ENCODE peak calls at places on chromosome 17, in ten cellular contexts. One of them, this sample, is unnamed.

GRCh38 chr17:63848834-63849689 is 6.6 kb upstream of the SMARCD2 start:
- DNase-seq in Ammon's horn: peak; percentile 91
- DNase-seq in activated CD4-positive, alpha-beta T cell treated with anti-CD3 and anti-CD28 coated beads, Interleukin-2, amount 50 U/mL, for 48 hours: peak; percentile 98
- DNase-seq in GM06990: peak; percentile 93
- DNase-seq in activated naive CD4-positive, alpha-beta T cell: peak; percentile 92
- DNase-seq in stimulated activated CD4-positive, alpha-beta T cell treated with anti-CD3 and anti-CD28 coated beads, TNF-alpha, amount 100 ng/mL, for 24 hours: peak; percentile 93
- DNase-seq in activated naive CD8-positive, alpha-beta T cell treated with anti-CD3 and anti-CD28 coated beads, Interleukin-2, amount 50 U/mL, for 24 hours: peak; percentile 99
- DNase-seq in NCI-H1105 treated with DMSO at 0.1 percent for 48 hours: no peak
- DNase-seq in renal cortical epithelial cell: peak; percentile 79
- DNase-seq in NCI-H1048: no peak
- DNase-seq in this sample: no peak

GRCh38 chr17:77451894-77452852 is 311.4 kb downstream of the SEC14L1 start:
- DNase-seq in Ammon's horn: peak; percentile 83
- DNase-seq in activated CD4-positive, alpha-beta T cell treated with anti-CD3 and anti-CD28 coated beads, Interleukin-2, amount 50 U/mL, for 48 hours: peak; percentile 50
- DNase-seq in GM06990: no peak
- DNase-seq in activated naive CD4-positive, alpha-beta T cell: no peak
- DNase-seq in stimulated activated CD4-positive, alpha-beta T cell treated with anti-CD3 and anti-CD28 coated beads, TNF-alpha, amount 100 ng/mL, for 24 hours: no peak
- DNase-seq in activated naive CD8-positive, alpha-beta T cell treated with anti-CD3 and anti-CD28 coated beads, Interleukin-2, amount 50 U/mL, for 24 hours: peak; percentile 64
- DNase-seq in NCI-H1105 treated with DMSO at 0.1 percent for 48 hours: no peak
- DNase-seq in renal cortical epithelial cell: peak; percentile 27
- DNase-seq in NCI-H1048: no peak
- DNase-seq in this sample: no peak

GRCh38 chr17:40417258-40417608 is 463 bp downstream of the TOP2A start:
- DNase-seq in Ammon's horn: no peak
- DNase-seq in activated CD4-positive, alpha-beta T cell treated with anti-CD3 and anti-CD28 coated beads, Interleukin-2, amount 50 U/mL, for 48 hours: no peak
- DNase-seq in GM06990: no peak
- DNase-seq in activated naive CD4-positive, alpha-beta T cell: no peak
- DNase-seq in stimulated activated CD4-positive, alpha-beta T cell treated with anti-CD3 and anti-CD28 coated beads, TNF-alpha, amount 100 ng/mL, for 24 hours: no peak
- DNase-seq in activated naive CD8-positive, alpha-beta T cell treated with anti-CD3 and anti-CD28 coated beads, Interleukin-2, amount 50 U/mL, for 24 hours: no peak
- DNase-seq in NCI-H1105 treated with DMSO at 0.1 percent for 48 hours: no peak
- DNase-seq in renal cortical epithelial cell: peak; percentile 16
- DNase-seq in NCI-H1048: no peak
- DNase-seq in this sample: no peak

GRCh38 chr17:47119746-47120520 is 69.2 kb downstream of the CDC27 start:
- DNase-seq in Ammon's horn: no peak
- DNase-seq in activated CD4-positive, alpha-beta T cell treated with anti-CD3 and anti-CD28 coated beads, Interleukin-2, amount 50 U/mL, for 48 hours: no peak
- DNase-seq in GM06990: no peak
- DNase-seq in activated naive CD4-positive, alpha-beta T cell: no peak
- DNase-seq in stimulated activated CD4-positive, alpha-beta T cell treated with anti-CD3 and anti-CD28 coated beads, TNF-alpha, amount 100 ng/mL, for 24 hours: no peak
- DNase-seq in activated naive CD8-positive, alpha-beta T cell treated with anti-CD3 and anti-CD28 coated beads, Interleukin-2, amount 50 U/mL, for 24 hours: no peak
- DNase-seq in NCI-H1105 treated with DMSO at 0.1 percent for 48 hours: no peak
- DNase-seq in renal cortical epithelial cell: peak; percentile 93
- DNase-seq in NCI-H1048: no peak
- DNase-seq in this sample: peak; percentile 9

GRCh38 chr17:75531724-75532090 is 6.2 kb downstream of the LLGL2 start:
- DNase-seq in Ammon's horn: no peak
- DNase-seq in activated CD4-positive, alpha-beta T cell treated with anti-CD3 and anti-CD28 coated beads, Interleukin-2, amount 50 U/mL, for 48 hours: no peak
- DNase-seq in GM06990: no peak
- DNase-seq in activated naive CD4-positive, alpha-beta T cell: no peak
- DNase-seq in stimulated activated CD4-positive, alpha-beta T cell treated with anti-CD3 and anti-CD28 coated beads, TNF-alpha, amount 100 ng/mL, for 24 hours: no peak
- DNase-seq in activated naive CD8-positive, alpha-beta T cell treated with anti-CD3 and anti-CD28 coated beads, Interleukin-2, amount 50 U/mL, for 24 hours: no peak
- DNase-seq in NCI-H1105 treated with DMSO at 0.1 percent for 48 hours: no peak
- DNase-seq in renal cortical epithelial cell: peak; percentile 40
- DNase-seq in NCI-H1048: no peak
- DNase-seq in this sample: no peak

GRCh38 chr17:50779747-50780363 is 12.5 kb upstream of the ANKRD40CL start:
- DNase-seq in Ammon's horn: no peak
- DNase-seq in activated CD4-positive, alpha-beta T cell treated with anti-CD3 and anti-CD28 coated beads, Interleukin-2, amount 50 U/mL, for 48 hours: peak; percentile 27
- DNase-seq in GM06990: no peak
- DNase-seq in activated naive CD4-positive, alpha-beta T cell: no peak
- DNase-seq in stimulated activated CD4-positive, alpha-beta T cell treated with anti-CD3 and anti-CD28 coated beads, TNF-alpha, amount 100 ng/mL, for 24 hours: no peak
- DNase-seq in activated naive CD8-positive, alpha-beta T cell treated with anti-CD3 and anti-CD28 coated beads, Interleukin-2, amount 50 U/mL, for 24 hours: peak; percentile 18
- DNase-seq in NCI-H1105 treated with DMSO at 0.1 percent for 48 hours: no peak
- DNase-seq in renal cortical epithelial cell: no peak
- DNase-seq in NCI-H1048: no peak
- DNase-seq in this sample: no peak

GRCh38 chr17:72107100-72107499 is 13.7 kb upstream of the SOX9 start:
- DNase-seq in Ammon's horn: no peak
- DNase-seq in activated CD4-positive, alpha-beta T cell treated with anti-CD3 and anti-CD28 coated beads, Interleukin-2, amount 50 U/mL, for 48 hours: no peak
- DNase-seq in GM06990: no peak
- DNase-seq in activated naive CD4-positive, alpha-beta T cell: no peak
- DNase-seq in stimulated activated CD4-positive, alpha-beta T cell treated with anti-CD3 and anti-CD28 coated beads, TNF-alpha, amount 100 ng/mL, for 24 hours: no peak
- DNase-seq in activated naive CD8-positive, alpha-beta T cell treated with anti-CD3 and anti-CD28 coated beads, Interleukin-2, amount 50 U/mL, for 24 hours: no peak
- DNase-seq in NCI-H1105 treated with DMSO at 0.1 percent for 48 hours: no peak
- DNase-seq in renal cortical epithelial cell: no peak
- DNase-seq in NCI-H1048: no peak
- DNase-seq in this sample: no peak

GRCh38 chr17:81665205-81666091 is 957 bp downstream of the OXLD1 start:
- DNase-seq in Ammon's horn: no peak
- DNase-seq in activated CD4-positive, alpha-beta T cell treated with anti-CD3 and anti-CD28 coated beads, Interleukin-2, amount 50 U/mL, for 48 hours: peak; percentile 69
- DNase-seq in GM06990: peak; percentile 60
- DNase-seq in activated naive CD4-positive, alpha-beta T cell: peak; percentile 23
- DNase-seq in stimulated activated CD4-positive, alpha-beta T cell treated with anti-CD3 and anti-CD28 coated beads, TNF-alpha, amount 100 ng/mL, for 24 hours: peak; percentile 47
- DNase-seq in activated naive CD8-positive, alpha-beta T cell treated with anti-CD3 and anti-CD28 coated beads, Interleukin-2, amount 50 U/mL, for 24 hours: peak; percentile 74
- DNase-seq in NCI-H1105 treated with DMSO at 0.1 percent for 48 hours: no peak
- DNase-seq in renal cortical epithelial cell: no peak
- DNase-seq in NCI-H1048: no peak
- DNase-seq in this sample: no peak

GRCh38 chr17:66221343-66221742 is 7.9 kb downstream of the APOH start:
- DNase-seq in Ammon's horn: no peak
- DNase-seq in activated CD4-positive, alpha-beta T cell treated with anti-CD3 and anti-CD28 coated beads, Interleukin-2, amount 50 U/mL, for 48 hours: no peak
- DNase-seq in GM06990: no peak
- DNase-seq in activated naive CD4-positive, alpha-beta T cell: no peak
- DNase-seq in stimulated activated CD4-positive, alpha-beta T cell treated with anti-CD3 and anti-CD28 coated beads, TNF-alpha, amount 100 ng/mL, for 24 hours: no peak
- DNase-seq in activated naive CD8-positive, alpha-beta T cell treated with anti-CD3 and anti-CD28 coated beads, Interleukin-2, amount 50 U/mL, for 24 hours: no peak
- DNase-seq in NCI-H1105 treated with DMSO at 0.1 percent for 48 hours: no peak
- DNase-seq in renal cortical epithelial cell: no peak
- DNase-seq in NCI-H1048: no peak
- DNase-seq in this sample: no peak

GRCh38 chr17:13495423-13495822 is 106.3 kb downstream of the HS3ST3A1 start:
- DNase-seq in Ammon's horn: no peak
- DNase-seq in activated CD4-positive, alpha-beta T cell treated with anti-CD3 and anti-CD28 coated beads, Interleukin-2, amount 50 U/mL, for 48 hours: no peak
- DNase-seq in GM06990: no peak
- DNase-seq in activated naive CD4-positive, alpha-beta T cell: no peak
- DNase-seq in stimulated activated CD4-positive, alpha-beta T cell treated with anti-CD3 and anti-CD28 coated beads, TNF-alpha, amount 100 ng/mL, for 24 hours: no peak
- DNase-seq in activated naive CD8-positive, alpha-beta T cell treated with anti-CD3 and anti-CD28 coated beads, Interleukin-2, amount 50 U/mL, for 24 hours: no peak
- DNase-seq in NCI-H1105 treated with DMSO at 0.1 percent for 48 hours: no peak
- DNase-seq in renal cortical epithelial cell: no peak
- DNase-seq in NCI-H1048: no peak
- DNase-seq in this sample: no peak

GRCh38 chr17:9837551-9838471 is 12.1 kb downstream of the GLP2R start:
- DNase-seq in Ammon's horn: no peak
- DNase-seq in activated CD4-positive, alpha-beta T cell treated with anti-CD3 and anti-CD28 coated beads, Interleukin-2, amount 50 U/mL, for 48 hours: no peak
- DNase-seq in GM06990: no peak
- DNase-seq in activated naive CD4-positive, alpha-beta T cell: no peak
- DNase-seq in stimulated activated CD4-positive, alpha-beta T cell treated with anti-CD3 and anti-CD28 coated beads, TNF-alpha, amount 100 ng/mL, for 24 hours: no peak
- DNase-seq in activated naive CD8-positive, alpha-beta T cell treated with anti-CD3 and anti-CD28 coated beads, Interleukin-2, amount 50 U/mL, for 24 hours: no peak
- DNase-seq in NCI-H1105 treated with DMSO at 0.1 percent for 48 hours: no peak
- DNase-seq in renal cortical epithelial cell: peak; percentile 76
- DNase-seq in NCI-H1048: no peak
- DNase-seq in this sample: no peak

GRCh38 chr17:31657876-31658275 is 201.2 kb downstream of the COPRS start:
- DNase-seq in Ammon's horn: no peak
- DNase-seq in activated CD4-positive, alpha-beta T cell treated with anti-CD3 and anti-CD28 coated beads, Interleukin-2, amount 50 U/mL, for 48 hours: no peak
- DNase-seq in GM06990: no peak
- DNase-seq in activated naive CD4-positive, alpha-beta T cell: no peak
- DNase-seq in stimulated activated CD4-positive, alpha-beta T cell treated with anti-CD3 and anti-CD28 coated beads, TNF-alpha, amount 100 ng/mL, for 24 hours: no peak
- DNase-seq in activated naive CD8-positive, alpha-beta T cell treated with anti-CD3 and anti-CD28 coated beads, Interleukin-2, amount 50 U/mL, for 24 hours: no peak
- DNase-seq in NCI-H1105 treated with DMSO at 0.1 percent for 48 hours: no peak
- DNase-seq in renal cortical epithelial cell: no peak
- DNase-seq in NCI-H1048: no peak
- DNase-seq in this sample: no peak

GRCh38 chr17:28996554-28997096 is 9.2 kb downstream of the SEZ6 start:
- DNase-seq in Ammon's horn: no peak
- DNase-seq in activated CD4-positive, alpha-beta T cell treated with anti-CD3 and anti-CD28 coated beads, Interleukin-2, amount 50 U/mL, for 48 hours: no peak
- DNase-seq in GM06990: no peak
- DNase-seq in activated naive CD4-positive, alpha-beta T cell: no peak
- DNase-seq in stimulated activated CD4-positive, alpha-beta T cell treated with anti-CD3 and anti-CD28 coated beads, TNF-alpha, amount 100 ng/mL, for 24 hours: no peak
- DNase-seq in activated naive CD8-positive, alpha-beta T cell treated with anti-CD3 and anti-CD28 coated beads, Interleukin-2, amount 50 U/mL, for 24 hours: no peak
- DNase-seq in NCI-H1105 treated with DMSO at 0.1 percent for 48 hours: peak; percentile 12
- DNase-seq in renal cortical epithelial cell: no peak
- DNase-seq in NCI-H1048: no peak
- DNase-seq in this sample: no peak

GRCh38 chr17:69828087-69828486 is 246.9 kb upstream of the KCNJ16 start:
- DNase-seq in Ammon's horn: no peak
- DNase-seq in activated CD4-positive, alpha-beta T cell treated with anti-CD3 and anti-CD28 coated beads, Interleukin-2, amount 50 U/mL, for 48 hours: no peak
- DNase-seq in GM06990: no peak
- DNase-seq in activated naive CD4-positive, alpha-beta T cell: no peak
- DNase-seq in stimulated activated CD4-positive, alpha-beta T cell treated with anti-CD3 and anti-CD28 coated beads, TNF-alpha, amount 100 ng/mL, for 24 hours: no peak
- DNase-seq in activated naive CD8-positive, alpha-beta T cell treated with anti-CD3 and anti-CD28 coated beads, Interleukin-2, amount 50 U/mL, for 24 hours: no peak
- DNase-seq in NCI-H1105 treated with DMSO at 0.1 percent for 48 hours: no peak
- DNase-seq in renal cortical epithelial cell: peak; percentile 61
- DNase-seq in NCI-H1048: no peak
- DNase-seq in this sample: peak; percentile 12

GRCh38 chr17:44279586-44280344 is 11.8 kb upstream of the SLC4A1 start:
- DNase-seq in Ammon's horn: peak; percentile 84
- DNase-seq in activated CD4-positive, alpha-beta T cell treated with anti-CD3 and anti-CD28 coated beads, Interleukin-2, amount 50 U/mL, for 48 hours: peak; percentile 7
- DNase-seq in GM06990: peak; percentile 78
- DNase-seq in activated naive CD4-positive, alpha-beta T cell: no peak
- DNase-seq in stimulated activated CD4-positive, alpha-beta T cell treated with anti-CD3 and anti-CD28 coated beads, TNF-alpha, amount 100 ng/mL, for 24 hours: no peak
- DNase-seq in activated naive CD8-positive, alpha-beta T cell treated with anti-CD3 and anti-CD28 coated beads, Interleukin-2, amount 50 U/mL, for 24 hours: peak; percentile 27
- DNase-seq in NCI-H1105 treated with DMSO at 0.1 percent for 48 hours: no peak
- DNase-seq in renal cortical epithelial cell: peak; percentile 87
- DNase-seq in NCI-H1048: no peak
- DNase-seq in this sample: peak; percentile 49

GRCh38 chr17:56700919-56701420 is 107.5 kb downstream of the NOG start:
- DNase-seq in Ammon's horn: no peak
- DNase-seq in activated CD4-positive, alpha-beta T cell treated with anti-CD3 and anti-CD28 coated beads, Interleukin-2, amount 50 U/mL, for 48 hours: no peak
- DNase-seq in GM06990: no peak
- DNase-seq in activated naive CD4-positive, alpha-beta T cell: no peak
- DNase-seq in stimulated activated CD4-positive, alpha-beta T cell treated with anti-CD3 and anti-CD28 coated beads, TNF-alpha, amount 100 ng/mL, for 24 hours: no peak
- DNase-seq in activated naive CD8-positive, alpha-beta T cell treated with anti-CD3 and anti-CD28 coated beads, Interleukin-2, amount 50 U/mL, for 24 hours: no peak
- DNase-seq in NCI-H1105 treated with DMSO at 0.1 percent for 48 hours: no peak
- DNase-seq in renal cortical epithelial cell: no peak
- DNase-seq in NCI-H1048: no peak
- DNase-seq in this sample: no peak

GRCh38 chr17:49880291-49881053 is 32.6 kb upstream of the TAC4 start:
- DNase-seq in Ammon's horn: peak; percentile 48
- DNase-seq in activated CD4-positive, alpha-beta T cell treated with anti-CD3 and anti-CD28 coated beads, Interleukin-2, amount 50 U/mL, for 48 hours: peak; percentile 76
- DNase-seq in GM06990: peak; percentile 64
- DNase-seq in activated naive CD4-positive, alpha-beta T cell: peak; percentile 64
- DNase-seq in stimulated activated CD4-positive, alpha-beta T cell treated with anti-CD3 and anti-CD28 coated beads, TNF-alpha, amount 100 ng/mL, for 24 hours: peak; percentile 42
- DNase-seq in activated naive CD8-positive, alpha-beta T cell treated with anti-CD3 and anti-CD28 coated beads, Interleukin-2, amount 50 U/mL, for 24 hours: peak; percentile 83
- DNase-seq in NCI-H1105 treated with DMSO at 0.1 percent for 48 hours: peak; percentile 49
- DNase-seq in renal cortical epithelial cell: no peak
- DNase-seq in NCI-H1048: peak; percentile 35
- DNase-seq in this sample: peak; percentile 17

GRCh38 chr17:49063652-49064051 is 66.5 kb downstream of the IGF2BP1 start:
- DNase-seq in Ammon's horn: peak; percentile 75
- DNase-seq in activated CD4-positive, alpha-beta T cell treated with anti-CD3 and anti-CD28 coated beads, Interleukin-2, amount 50 U/mL, for 48 hours: no peak
- DNase-seq in GM06990: no peak
- DNase-seq in activated naive CD4-positive, alpha-beta T cell: no peak
- DNase-seq in stimulated activated CD4-positive, alpha-beta T cell treated with anti-CD3 and anti-CD28 coated beads, TNF-alpha, amount 100 ng/mL, for 24 hours: no peak
- DNase-seq in activated naive CD8-positive, alpha-beta T cell treated with anti-CD3 and anti-CD28 coated beads, Interleukin-2, amount 50 U/mL, for 24 hours: no peak
- DNase-seq in NCI-H1105 treated with DMSO at 0.1 percent for 48 hours: no peak
- DNase-seq in renal cortical epithelial cell: no peak
- DNase-seq in NCI-H1048: no peak
- DNase-seq in this sample: no peak

GRCh38 chr17:74631468-74632195 is 8.1 kb upstream of the CD300E start:
- DNase-seq in Ammon's horn: peak; percentile 35
- DNase-seq in activated CD4-positive, alpha-beta T cell treated with anti-CD3 and anti-CD28 coated beads, Interleukin-2, amount 50 U/mL, for 48 hours: no peak
- DNase-seq in GM06990: no peak
- DNase-seq in activated naive CD4-positive, alpha-beta T cell: no peak
- DNase-seq in stimulated activated CD4-positive, alpha-beta T cell treated with anti-CD3 and anti-CD28 coated beads, TNF-alpha, amount 100 ng/mL, for 24 hours: no peak
- DNase-seq in activated naive CD8-positive, alpha-beta T cell treated with anti-CD3 and anti-CD28 coated beads, Interleukin-2, amount 50 U/mL, for 24 hours: no peak
- DNase-seq in NCI-H1105 treated with DMSO at 0.1 percent for 48 hours: no peak
- DNase-seq in renal cortical epithelial cell: no peak
- DNase-seq in NCI-H1048: no peak
- DNase-seq in this sample: no peak

GRCh38 chr17:29151567-29151966 is 28.6 kb downstream of the MYO18A start:
- DNase-seq in Ammon's horn: peak; percentile 73
- DNase-seq in activated CD4-positive, alpha-beta T cell treated with anti-CD3 and anti-CD28 coated beads, Interleukin-2, amount 50 U/mL, for 48 hours: no peak
- DNase-seq in GM06990: no peak
- DNase-seq in activated naive CD4-positive, alpha-beta T cell: no peak
- DNase-seq in stimulated activated CD4-positive, alpha-beta T cell treated with anti-CD3 and anti-CD28 coated beads, TNF-alpha, amount 100 ng/mL, for 24 hours: no peak
- DNase-seq in activated naive CD8-positive, alpha-beta T cell treated with anti-CD3 and anti-CD28 coated beads, Interleukin-2, amount 50 U/mL, for 24 hours: no peak
- DNase-seq in NCI-H1105 treated with DMSO at 0.1 percent for 48 hours: no peak
- DNase-seq in renal cortical epithelial cell: peak; percentile 66
- DNase-seq in NCI-H1048: no peak
- DNase-seq in this sample: no peak

GRCh38 chr17:8056232-8056975 is 17.5 kb downstream of the ALOX15B start:
- DNase-seq in Ammon's horn: peak; percentile 74
- DNase-seq in activated CD4-positive, alpha-beta T cell treated with anti-CD3 and anti-CD28 coated beads, Interleukin-2, amount 50 U/mL, for 48 hours: no peak
- DNase-seq in GM06990: peak; percentile 44
- DNase-seq in activated naive CD4-positive, alpha-beta T cell: no peak
- DNase-seq in stimulated activated CD4-positive, alpha-beta T cell treated with anti-CD3 and anti-CD28 coated beads, TNF-alpha, amount 100 ng/mL, for 24 hours: no peak
- DNase-seq in activated naive CD8-positive, alpha-beta T cell treated with anti-CD3 and anti-CD28 coated beads, Interleukin-2, amount 50 U/mL, for 24 hours: peak; percentile 55
- DNase-seq in NCI-H1105 treated with DMSO at 0.1 percent for 48 hours: no peak
- DNase-seq in renal cortical epithelial cell: peak; percentile 84
- DNase-seq in NCI-H1048: no peak
- DNase-seq in this sample: no peak

GRCh38 chr17:78526231-78527025 is 50.8 kb downstream of the DNAH17 start:
- DNase-seq in Ammon's horn: no peak
- DNase-seq in activated CD4-positive, alpha-beta T cell treated with anti-CD3 and anti-CD28 coated beads, Interleukin-2, amount 50 U/mL, for 48 hours: no peak
- DNase-seq in GM06990: no peak
- DNase-seq in activated naive CD4-positive, alpha-beta T cell: no peak
- DNase-seq in stimulated activated CD4-positive, alpha-beta T cell treated with anti-CD3 and anti-CD28 coated beads, TNF-alpha, amount 100 ng/mL, for 24 hours: no peak
- DNase-seq in activated naive CD8-positive, alpha-beta T cell treated with anti-CD3 and anti-CD28 coated beads, Interleukin-2, amount 50 U/mL, for 24 hours: no peak
- DNase-seq in NCI-H1105 treated with DMSO at 0.1 percent for 48 hours: no peak
- DNase-seq in renal cortical epithelial cell: no peak
- DNase-seq in NCI-H1048: no peak
- DNase-seq in this sample: no peak

GRCh38 chr17:6701719-6702118 is 11.4 kb downstream of the SLC13A5 start:
- DNase-seq in Ammon's horn: no peak
- DNase-seq in activated CD4-positive, alpha-beta T cell treated with anti-CD3 and anti-CD28 coated beads, Interleukin-2, amount 50 U/mL, for 48 hours: peak; percentile 51
- DNase-seq in GM06990: no peak
- DNase-seq in activated naive CD4-positive, alpha-beta T cell: peak; percentile 10
- DNase-seq in stimulated activated CD4-positive, alpha-beta T cell treated with anti-CD3 and anti-CD28 coated beads, TNF-alpha, amount 100 ng/mL, for 24 hours: peak; percentile 5
- DNase-seq in activated naive CD8-positive, alpha-beta T cell treated with anti-CD3 and anti-CD28 coated beads, Interleukin-2, amount 50 U/mL, for 24 hours: peak; percentile 64
- DNase-seq in NCI-H1105 treated with DMSO at 0.1 percent for 48 hours: no peak
- DNase-seq in renal cortical epithelial cell: no peak
- DNase-seq in NCI-H1048: no peak
- DNase-seq in this sample: no peak

GRCh38 chr17:32998893-32999240 is 7.2 kb downstream of the SPACA3 start:
- DNase-seq in Ammon's horn: no peak
- DNase-seq in activated CD4-positive, alpha-beta T cell treated with anti-CD3 and anti-CD28 coated beads, Interleukin-2, amount 50 U/mL, for 48 hours: no peak
- DNase-seq in GM06990: no peak
- DNase-seq in activated naive CD4-positive, alpha-beta T cell: no peak
- DNase-seq in stimulated activated CD4-positive, alpha-beta T cell treated with anti-CD3 and anti-CD28 coated beads, TNF-alpha, amount 100 ng/mL, for 24 hours: no peak
- DNase-seq in activated naive CD8-positive, alpha-beta T cell treated with anti-CD3 and anti-CD28 coated beads, Interleukin-2, amount 50 U/mL, for 24 hours: no peak
- DNase-seq in NCI-H1105 treated with DMSO at 0.1 percent for 48 hours: no peak
- DNase-seq in renal cortical epithelial cell: peak; percentile 64
- DNase-seq in NCI-H1048: no peak
- DNase-seq in this sample: no peak

GRCh38 chr17:70168044-70168978 is 1.0 kb upstream of the KCNJ2 start:
- DNase-seq in Ammon's horn: peak; percentile 91
- DNase-seq in activated CD4-positive, alpha-beta T cell treated with anti-CD3 and anti-CD28 coated beads, Interleukin-2, amount 50 U/mL, for 48 hours: peak; percentile 18
- DNase-seq in GM06990: peak; percentile 16
- DNase-seq in activated naive CD4-positive, alpha-beta T cell: no peak
- DNase-seq in stimulated activated CD4-positive, alpha-beta T cell treated with anti-CD3 and anti-CD28 coated beads, TNF-alpha, amount 100 ng/mL, for 24 hours: no peak
- DNase-seq in activated naive CD8-positive, alpha-beta T cell treated with anti-CD3 and anti-CD28 coated beads, Interleukin-2, amount 50 U/mL, for 24 hours: peak; percentile 26
- DNase-seq in NCI-H1105 treated with DMSO at 0.1 percent for 48 hours: no peak
- DNase-seq in renal cortical epithelial cell: peak; percentile 80
- DNase-seq in NCI-H1048: no peak
- DNase-seq in this sample: no peak

GRCh38 chr17:73787036-73787720 is 142.9 kb upstream of the SDK2 start:
- DNase-seq in Ammon's horn: no peak
- DNase-seq in activated CD4-positive, alpha-beta T cell treated with anti-CD3 and anti-CD28 coated beads, Interleukin-2, amount 50 U/mL, for 48 hours: no peak
- DNase-seq in GM06990: no peak
- DNase-seq in activated naive CD4-positive, alpha-beta T cell: no peak
- DNase-seq in stimulated activated CD4-positive, alpha-beta T cell treated with anti-CD3 and anti-CD28 coated beads, TNF-alpha, amount 100 ng/mL, for 24 hours: no peak
- DNase-seq in activated naive CD8-positive, alpha-beta T cell treated with anti-CD3 and anti-CD28 coated beads, Interleukin-2, amount 50 U/mL, for 24 hours: no peak
- DNase-seq in NCI-H1105 treated with DMSO at 0.1 percent for 48 hours: peak; percentile 46
- DNase-seq in renal cortical epithelial cell: no peak
- DNase-seq in NCI-H1048: no peak
- DNase-seq in this sample: no peak

GRCh38 chr17:19741832-19742457 is 6.2 kb downstream of the ALDH3A1 start:
- DNase-seq in Ammon's horn: no peak
- DNase-seq in activated CD4-positive, alpha-beta T cell treated with anti-CD3 and anti-CD28 coated beads, Interleukin-2, amount 50 U/mL, for 48 hours: no peak
- DNase-seq in GM06990: no peak
- DNase-seq in activated naive CD4-positive, alpha-beta T cell: no peak
- DNase-seq in stimulated activated CD4-positive, alpha-beta T cell treated with anti-CD3 and anti-CD28 coated beads, TNF-alpha, amount 100 ng/mL, for 24 hours: no peak
- DNase-seq in activated naive CD8-positive, alpha-beta T cell treated with anti-CD3 and anti-CD28 coated beads, Interleukin-2, amount 50 U/mL, for 24 hours: no peak
- DNase-seq in NCI-H1105 treated with DMSO at 0.1 percent for 48 hours: no peak
- DNase-seq in renal cortical epithelial cell: no peak
- DNase-seq in NCI-H1048: no peak
- DNase-seq in this sample: no peak

GRCh38 chr17:8125196-8125946 is 1.5 kb upstream of the HES7 start:
- DNase-seq in Ammon's horn: peak; percentile 75
- DNase-seq in activated CD4-positive, alpha-beta T cell treated with anti-CD3 and anti-CD28 coated beads, Interleukin-2, amount 50 U/mL, for 48 hours: peak; percentile 93
- DNase-seq in GM06990: peak; percentile 78
- DNase-seq in activated naive CD4-positive, alpha-beta T cell: peak; percentile 79
- DNase-seq in stimulated activated CD4-positive, alpha-beta T cell treated with anti-CD3 and anti-CD28 coated beads, TNF-alpha, amount 100 ng/mL, for 24 hours: peak; percentile 89
- DNase-seq in activated naive CD8-positive, alpha-beta T cell treated with anti-CD3 and anti-CD28 coated beads, Interleukin-2, amount 50 U/mL, for 24 hours: peak; percentile 92
- DNase-seq in NCI-H1105 treated with DMSO at 0.1 percent for 48 hours: peak; percentile 69
- DNase-seq in renal cortical epithelial cell: no peak
- DNase-seq in NCI-H1048: peak; percentile 61
- DNase-seq in this sample: no peak